ENCODE peak calls at places on chromosomes 5 and 9, in four cellular contexts. L, T, E and Z are unnamed samples.

GRCh38 chr9:130715270-130716077 is 21.9 kb downstream of the EXOSC2 start:
- DNase-seq in L (no peak), T (no peak), E (no peak), Z (no peak)

GRCh38 chr5:162227075-162227474 is 159.5 kb downstream of the GABRG2 start:
- DNase-seq in L (no peak), T (no peak), E (no peak), Z (no peak)

GRCh38 chr5:139472410-139473030 is 1.7 kb downstream of the SMIM33 start:
- DNase-seq in L (no peak), T (no peak), E (peak), Z (no peak)

GRCh38 chr5:1827410-1828397 is 26.5 kb downstream of the NDUFS6 start:
- DNase-seq in L (peak), T (no peak), E (peak), Z (no peak)

GRCh38 chr5:56829137-56829536 is 13.8 kb downstream of the MAP3K1 start:
- DNase-seq in L (no peak), T (no peak), E (no peak), Z (no peak)

GRCh38 chr9:134181648-134182034 is 17.3 kb upstream of the RNU6ATAC start:
- DNase-seq in L (no peak), T (no peak), E (no peak), Z (no peak)

GRCh38 chr5:36552626-36553393 is 53.6 kb upstream of the SLC1A3 start:
- DNase-seq in L (no peak), T (no peak), E (no peak), Z (no peak)

GRCh38 chr9:93560991-93561390 is 15.4 kb upstream of the PHF2 start:
- DNase-seq in L (no peak), T (no peak), E (peak), Z (no peak)

GRCh38 chr5:4124201-4124852 is 528.7 kb downstream of the IRX1 start:
- DNase-seq in L (no peak), T (no peak), E (no peak), Z (no peak)

GRCh38 chr5:26940981-26941380 is 97.4 kb downstream of the CDH9 start:
- DNase-seq in L (no peak), T (no peak), E (no peak), Z (no peak)

GRCh38 chr9:88017086-88017485 is 42.8 kb upstream of the CDK20 start:
- DNase-seq in L (no peak), T (no peak), E (no peak), Z (no peak)
- TF ChIP-seq NRF1 in L (no peak), T (no peak), E (no peak), Z (no peak)

GRCh38 chr5:100900796-100901731 is 2.0 kb downstream of the ST8SIA4 start:
- DNase-seq in L (peak), T (peak), E (no peak), Z (no peak)
- TF ChIP-seq NRF1 in L (no peak), T (no peak), E (no peak), Z (no peak)

GRCh38 chr5:136656811-136657210 is 291.5 kb upstream of the TRPC7 start:
- DNase-seq in L (no peak), T (no peak), E (no peak), Z (no peak)
- TF ChIP-seq NRF1 in L (no peak), T (no peak), E (no peak), Z (no peak)

GRCh38 chr5:173910215-173910614 is 22.1 kb downstream of the CPEB4 start:
- DNase-seq in L (no peak), T (no peak), E (no peak), Z (no peak)

GRCh38 chr5:173916233-173916632 is 28.1 kb downstream of the CPEB4 start:
- DNase-seq in L (no peak), T (no peak), E (no peak), Z (no peak)

GRCh38 chr5:173915310-173916005 is 27.3 kb downstream of the CPEB4 start:
- DNase-seq in L (no peak), T (no peak), E (no peak), Z (peak)

GRCh38 chr5:173911623-173912022 is 23.5 kb downstream of the CPEB4 start:
- DNase-seq in L (no peak), T (no peak), E (no peak), Z (no peak)

GRCh38 chr5:173913686-173914321 is 25.7 kb downstream of the CPEB4 start:
- DNase-seq in L (no peak), T (no peak), E (no peak), Z (peak)
- TF ChIP-seq NRF1 in L (no peak), T (no peak), E (no peak), Z (no peak)